ENCODE peak calls at places on chromosomes 4 and X, in nine cellular contexts. E is stimulated activated CD4-positive, alpha-beta T cell treated with anti-CD3 and anti-CD28 coated beads, Interleukin-4, amount 100 ng/mL, for 4 hours; M is GM03348; Z is SK-N-SH; K is body of pancreas; W is activated naive CD4-positive, alpha-beta T cell treated with anti-CD3 and anti-CD28 coated beads, Interleukin-2, amount 50 U/mL, for 16 hours; C is NCI-H1436; N is NCI-H460; J is mucosa of descending colon. O is an unnamed sample.

GRCh38 chrX:37662181-37662580 is 23.4 kb upstream of the XK start:
- DNase-seq in C (no peak), J (no peak), Z (no peak), E (no peak), N (no peak), W (no peak), K (no peak), M (no peak), O (no peak)

GRCh38 chrX:136694491-136695087 is 46.6 kb downstream of the CD40LG start:
- DNase-seq in J (no peak), M (peak), N (peak), Z (peak), W (no peak), C (peak), E (peak), K (no peak), O (peak)

GRCh38 chr4:139869810-139870209 is 204.2 kb downstream of the MGST2 start:
- DNase-seq in J (no peak), K (no peak), W (no peak), E (no peak), M (no peak), C (no peak), N (no peak), Z (no peak), O (no peak)

GRCh38 chr4:174880001-174880400 is 38.2 kb upstream of the ADAM29 start:
- DNase-seq in N (no peak), E (no peak), K (no peak), Z (no peak), M (no peak), J (no peak), C (no peak), W (no peak), O (no peak)

GRCh38 chr4:38889143-38889542 is 21.5 kb downstream of the FAM114A1 start:
- DNase-seq in J (no peak), Z (no peak), K (no peak), W (no peak), N (no peak), M (peak), C (no peak), E (no peak), O (peak)

GRCh38 chrX:46957299-46957698 is 45.1 kb downstream of the JADE3 start:
- DNase-seq in N (no peak), J (no peak), W (no peak), M (no peak), C (no peak), K (peak), Z (no peak), E (no peak), O (no peak)

GRCh38 chr4:78325244-78326187 is 226.1 kb upstream of the ANXA3 start:
- DNase-seq in E (no peak), J (no peak), Z (no peak), M (no peak), W (no peak), N (no peak), C (no peak), K (no peak), O (no peak)

GRCh38 chr4:75643651-75644050 is 13.3 kb upstream of the CDKL2 start:
- DNase-seq in E (no peak), W (no peak), J (no peak), N (no peak), M (no peak), Z (no peak), K (no peak), C (no peak), O (no peak)

GRCh38 chr4:28772066-28772465 is 1911.4 kb downstream of the STIM2 start:
- DNase-seq in C (no peak), K (no peak), J (no peak), W (no peak), E (no peak), M (peak), Z (no peak), N (no peak), O (peak)

GRCh38 chrX:150683536-150684146 is 9.6 kb upstream of the MTMR1 start:
- DNase-seq in Z (peak), M (peak), W (no peak), J (no peak), N (peak), K (no peak), C (peak), E (no peak), O (peak)

O was measured in A172.